ENCODE peak calls at places on chromosome 1, in ten cellular contexts. T is substantia nigra; Q is AG04450; E is body of pancreas; W is CD8-positive, alpha-beta T cell; A is upper lobe of left lung; F is IMR-90; G is thoracic aorta; I is iPS DF 6.9; N is prostate gland. P is an unnamed sample.

GRCh38 chr1:53526451-53527101 is 67.4 kb downstream of the DMRTB1 start:
- DNase-seq in T (no peak), Q (peak; percentile 63), E (peak; percentile 45), W (no peak), A (peak; percentile 86), F (peak; percentile 88), G (no peak), I (no peak), N (peak; percentile 72), P (peak; percentile 63)

GRCh38 chr1:53902235-53902920 is 8.4 kb downstream of the DIO1 start:
- DNase-seq in T (no peak), Q (no peak), E (no peak), W (no peak), A (no peak), F (no peak), G (no peak), I (no peak), N (no peak), P (no peak)

GRCh38 chr1:180560868-180561600 is 2.3 kb downstream of the OVAAL start:
- DNase-seq in T (no peak), Q (no peak), E (no peak), W (no peak), A (no peak), F (peak; percentile 72), G (no peak), I (no peak), N (no peak), P (no peak)

GRCh38 chr1:50354813-50355212 is 68.4 kb downstream of the DMRTA2 start:
- DNase-seq in T (no peak), Q (no peak), E (no peak), W (no peak), A (no peak), F (no peak), G (no peak), I (no peak), N (no peak), P (no peak)

GRCh38 chr1:68495968-68496679 is 758 bp downstream of the DEPDC1 start:
- DNase-seq in T (no peak), Q (no peak), E (no peak), W (no peak), A (no peak), F (no peak), G (no peak), I (no peak), N (no peak), P (no peak)

GRCh38 chr1:119220980-119221379 is 80.5 kb upstream of the WARS2 start:
- DNase-seq in T (no peak), Q (no peak), E (no peak), W (no peak), A (no peak), F (peak; percentile 51), G (no peak), I (no peak), N (no peak), P (no peak)

GRCh38 chr1:205769641-205770365 is 5.5 kb downstream of the RAB29 start:
- DNase-seq in T (no peak), Q (no peak), E (no peak), W (no peak), A (no peak), F (no peak), G (no peak), I (no peak), N (no peak), P (no peak)

GRCh38 chr1:12552951-12553921 is 64.8 kb downstream of the DHRS3 start:
- DNase-seq in T (no peak), Q (no peak), E (no peak), W (no peak), A (no peak), F (no peak), G (no peak), I (no peak), N (no peak), P (no peak)

GRCh38 chr1:17419626-17420328 is 19.7 kb downstream of the RCC2 start:
- DNase-seq in T (peak; percentile 42), Q (no peak), E (peak; percentile 56), W (peak; percentile 85), A (peak; percentile 96), F (peak; percentile 36), G (no peak), I (peak; percentile 75), N (peak; percentile 46), P (no peak)

DNA sequence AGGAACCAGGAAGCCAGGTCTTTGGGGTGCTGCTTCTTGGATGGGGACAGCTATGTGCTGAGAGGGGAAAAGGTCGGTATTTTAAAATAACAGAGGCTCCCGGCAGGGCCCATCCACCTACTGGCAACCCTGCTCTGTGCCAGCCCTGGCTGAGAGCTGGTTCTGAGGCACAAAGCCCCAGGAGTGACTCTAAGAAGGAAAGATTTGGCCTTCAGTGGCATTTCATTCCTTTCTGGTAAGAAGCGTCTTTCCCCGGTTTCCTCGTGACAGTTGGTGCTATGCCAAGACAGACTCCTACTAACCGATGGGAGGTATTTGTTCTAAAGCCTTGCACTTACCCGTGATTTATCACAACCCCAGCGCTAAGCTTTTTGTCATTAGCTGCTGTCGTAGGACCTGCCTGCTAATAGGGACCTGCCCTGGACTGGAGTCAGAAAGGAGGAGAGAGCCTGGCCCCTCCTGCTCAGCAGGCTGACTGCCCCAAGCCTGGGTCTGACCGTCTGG is 123.1 kb upstream of the ADAR start:
- DNase-seq in T (no peak), Q (no peak), E (no peak), W (no peak), A (no peak), F (peak; percentile 57), G (no peak), I (no peak), N (no peak), P (no peak)
- H3K27ac ChIP-seq in T (no peak overlapping the region), Q (no peak overlapping the region), E (no peak overlapping the region), W (no peak overlapping the region), A (peak overlapping the region; percentile 6), F (no peak overlapping the region), G (peak overlapping the region; percentile 29), I (no peak overlapping the region), N (no peak overlapping the region), P (peak overlapping the region; percentile 3)

GRCh38 chr1:76868154-76868882 is 1.0 kb downstream of the ST6GALNAC5 start:
- DNase-seq in T (no peak), Q (no peak), E (peak; percentile 17), W (no peak), A (peak; percentile 88), F (peak; percentile 29), G (no peak), I (no peak), N (no peak), P (no peak)
- H3K27ac ChIP-seq in T (no peak overlapping the region), Q (no peak overlapping the region), E (no peak overlapping the region), W (no peak overlapping the region), A (peak overlapping the region; percentile 72), F (no peak overlapping the region), G (peak overlapping the region; percentile 68), I (no peak overlapping the region), N (no peak overlapping the region), P (peak overlapping the region; percentile 60)

GRCh38 chr1:9869831-9870251 is 40.2 kb downstream of the CTNNBIP1 start:
- DNase-seq in T (no peak), Q (no peak), E (no peak), W (no peak), A (peak; percentile 52), F (no peak), G (no peak), I (no peak), N (no peak), P (no peak)

GRCh38 chr1:9866836-9867235 is 43.1 kb upstream of the CLSTN1 start:
- DNase-seq in T (no peak), Q (no peak), E (no peak), W (no peak), A (no peak), F (no peak), G (no peak), I (no peak), N (no peak), P (no peak)

GRCh38 chr1:9868244-9868590 is 41.9 kb downstream of the CTNNBIP1 start:
- DNase-seq in T (no peak), Q (no peak), E (no peak), W (no peak), A (no peak), F (no peak), G (no peak), I (no peak), N (no peak), P (no peak)

GRCh38 chr1:9865745-9866144 is 42.0 kb upstream of the CLSTN1 start:
- DNase-seq in T (no peak), Q (no peak), E (no peak), W (no peak), A (no peak), F (no peak), G (no peak), I (no peak), N (no peak), P (no peak)

DNA sequence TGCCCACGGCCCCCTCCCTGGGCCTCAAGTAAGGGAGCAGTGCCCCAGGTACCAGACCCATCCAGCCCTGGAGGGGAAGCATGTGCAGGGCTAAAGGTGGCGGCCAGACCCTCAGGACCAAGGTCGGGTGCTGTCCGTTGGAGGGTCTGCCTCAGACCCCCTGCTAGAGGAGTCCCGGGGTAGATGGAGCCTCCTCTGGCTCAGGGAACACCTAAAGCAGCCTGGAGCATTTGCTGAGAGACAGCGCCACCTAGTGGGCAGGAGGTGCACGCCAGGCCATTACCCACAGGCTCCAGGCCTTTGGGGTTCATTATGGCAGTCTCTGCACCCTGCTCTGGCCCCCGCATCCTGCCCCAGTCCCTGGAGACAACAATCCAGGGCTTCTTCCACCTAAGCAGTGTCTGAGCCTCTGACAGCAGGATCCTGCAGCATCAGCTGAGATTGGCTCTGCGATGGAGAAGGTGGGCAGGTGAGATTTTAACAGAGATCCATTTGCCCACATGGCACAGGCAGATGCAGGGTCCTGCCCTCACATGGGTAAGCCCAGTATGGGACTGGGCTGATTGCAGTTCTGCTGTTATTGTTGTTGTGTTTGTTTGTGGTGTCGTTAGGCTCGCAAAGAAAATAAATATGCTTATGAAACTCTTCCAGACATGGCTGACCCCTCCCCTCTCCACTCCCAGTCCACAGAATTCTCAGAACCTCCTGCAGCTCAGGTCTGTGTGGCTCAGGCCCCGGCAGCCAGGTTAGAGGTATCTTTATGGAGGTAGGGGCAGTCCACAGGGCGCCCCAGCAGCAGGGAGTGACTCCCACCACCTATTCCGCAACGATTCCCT is 42.4 kb downstream of the CTNNBIP1 start:
- DNase-seq in T (peak; percentile 73), Q (peak; percentile 21), E (peak; percentile 78), W (peak; percentile 95), A (peak; percentile 88), F (peak; percentile 57), G (peak; percentile 43), I (peak; percentile 73), N (peak; percentile 81), P (peak; percentile 82)
- H3K27ac ChIP-seq in T (no peak overlapping the region), Q (no peak overlapping the region), E (no peak overlapping the region), W (no peak overlapping the region), A (no peak overlapping the region), F (no peak overlapping the region), G (no peak overlapping the region), I (no peak overlapping the region), N (no peak overlapping the region), P (no peak overlapping the region)

DNA sequence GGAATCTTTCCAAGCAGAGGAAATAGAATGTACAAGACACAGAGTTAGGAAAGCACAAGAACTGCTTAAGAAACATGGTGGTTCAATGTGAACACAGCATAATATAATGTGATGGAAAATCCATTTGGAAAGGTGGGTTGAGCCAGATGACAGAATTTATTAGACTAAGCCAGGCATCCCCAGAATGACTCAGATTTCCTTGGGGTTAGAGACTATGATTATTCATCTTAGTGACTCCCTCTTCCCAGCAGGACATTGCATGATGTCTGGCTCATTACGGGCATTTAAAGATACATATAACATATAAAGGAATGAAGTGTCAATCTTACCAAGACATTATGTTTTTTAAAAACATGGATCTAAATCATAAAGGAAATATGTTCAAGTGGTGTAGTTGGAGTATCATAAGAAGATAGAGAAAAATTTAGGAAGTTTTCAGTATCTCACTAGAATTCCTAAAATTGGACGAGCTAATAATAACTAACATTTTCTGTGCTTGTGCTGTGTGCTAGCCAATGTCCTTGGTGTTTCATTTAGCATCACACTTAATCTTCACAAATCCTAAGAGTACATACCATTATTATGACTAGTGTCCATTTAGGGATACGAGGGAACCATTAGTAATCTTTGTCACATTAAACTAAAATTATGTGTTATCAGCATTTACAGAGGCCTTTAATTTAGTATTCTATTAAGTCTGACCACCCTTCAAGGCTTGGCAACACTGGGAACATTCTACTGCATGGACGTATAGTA is 41.0 kb upstream of the ST6GALNAC5 start:
- DNase-seq in T (no peak), Q (no peak), E (no peak), W (no peak), A (no peak), F (peak; percentile 7), G (no peak), I (no peak), N (no peak), P (no peak)
- H3K27ac ChIP-seq in T (no peak overlapping the region), Q (no peak overlapping the region), E (no peak overlapping the region), W (no peak overlapping the region), A (no peak overlapping the region), F (no peak overlapping the region), G (no peak overlapping the region), I (no peak overlapping the region), N (no peak overlapping the region), P (no peak overlapping the region)

P was measured in breast epithelium.